ENCODE peak calls at places on chromosomes 13 and 19, in five cellular contexts. One of them, this sample, is unnamed.

GRCh38 chr19:51637362-51637978 is 7.3 kb upstream of the SIGLEC5 start:
- DNase-seq in stimulated activated CD4-positive, alpha-beta T cell treated with anti-CD3 and anti-CD28 coated beads, Interleukin-15, amount 100 ng/mL, for 1 hour: no peak
- DNase-seq in lower leg skin: no peak
- DNase-seq in activated CD4-positive, alpha-beta T cell treated with anti-CD3 and anti-CD28 coated beads for 1 hour: no peak
- DNase-seq in NCI-H1417: peak; percentile 2
- DNase-seq in this sample: no peak

GRCh38 chr13:24261566-24261965 is 47.8 kb upstream of the C1QTNF9 start:
- DNase-seq in stimulated activated CD4-positive, alpha-beta T cell treated with anti-CD3 and anti-CD28 coated beads, Interleukin-15, amount 100 ng/mL, for 1 hour: no peak
- DNase-seq in activated CD4-positive, alpha-beta T cell treated with anti-CD3 and anti-CD28 coated beads for 1 hour: no peak
- DNase-seq in lower leg skin: no peak
- DNase-seq in NCI-H1417: no peak
- DNase-seq in this sample: no peak

GRCh38 chr19:50664204-50664603 is 15.0 kb downstream of the C19orf81 start:
- DNase-seq in lower leg skin: no peak
- DNase-seq in NCI-H1417: no peak
- DNase-seq in activated CD4-positive, alpha-beta T cell treated with anti-CD3 and anti-CD28 coated beads for 1 hour: no peak
- DNase-seq in stimulated activated CD4-positive, alpha-beta T cell treated with anti-CD3 and anti-CD28 coated beads, Interleukin-15, amount 100 ng/mL, for 1 hour: no peak
- DNase-seq in this sample: no peak

GRCh38 chr19:18446811-18447359 is 9.0 kb upstream of the ISYNA1 start:
- DNase-seq in NCI-H1417: peak; percentile 61
- DNase-seq in activated CD4-positive, alpha-beta T cell treated with anti-CD3 and anti-CD28 coated beads for 1 hour: no peak
- DNase-seq in stimulated activated CD4-positive, alpha-beta T cell treated with anti-CD3 and anti-CD28 coated beads, Interleukin-15, amount 100 ng/mL, for 1 hour: no peak
- DNase-seq in lower leg skin: no peak
- DNase-seq in this sample: no peak

GRCh38 chr13:30125422-30126073 is 181.8 kb downstream of the KATNAL1 start:
- DNase-seq in stimulated activated CD4-positive, alpha-beta T cell treated with anti-CD3 and anti-CD28 coated beads, Interleukin-15, amount 100 ng/mL, for 1 hour: no peak
- DNase-seq in NCI-H1417: peak; percentile 67
- DNase-seq in lower leg skin: peak; percentile 80
- DNase-seq in activated CD4-positive, alpha-beta T cell treated with anti-CD3 and anti-CD28 coated beads for 1 hour: no peak
- DNase-seq in this sample: no peak

GRCh38 chr19:2047449-2048103 is 3.5 kb downstream of the MKNK2 start:
- DNase-seq in lower leg skin: peak; percentile 37
- DNase-seq in stimulated activated CD4-positive, alpha-beta T cell treated with anti-CD3 and anti-CD28 coated beads, Interleukin-15, amount 100 ng/mL, for 1 hour: no peak
- DNase-seq in activated CD4-positive, alpha-beta T cell treated with anti-CD3 and anti-CD28 coated beads for 1 hour: no peak
- DNase-seq in NCI-H1417: no peak
- DNase-seq in this sample: no peak

GRCh38 chr19:50803633-50804419 is 13.6 kb downstream of the ACP4 start:
- DNase-seq in activated CD4-positive, alpha-beta T cell treated with anti-CD3 and anti-CD28 coated beads for 1 hour: no peak
- DNase-seq in stimulated activated CD4-positive, alpha-beta T cell treated with anti-CD3 and anti-CD28 coated beads, Interleukin-15, amount 100 ng/mL, for 1 hour: no peak
- DNase-seq in lower leg skin: no peak
- DNase-seq in NCI-H1417: peak; percentile 83
- DNase-seq in this sample: no peak

GRCh38 chr13:99969934-99970760 is 1.4 kb downstream of the ZIC5 start:
- DNase-seq in activated CD4-positive, alpha-beta T cell treated with anti-CD3 and anti-CD28 coated beads for 1 hour: no peak
- DNase-seq in NCI-H1417: peak; percentile 92
- DNase-seq in stimulated activated CD4-positive, alpha-beta T cell treated with anti-CD3 and anti-CD28 coated beads, Interleukin-15, amount 100 ng/mL, for 1 hour: no peak
- DNase-seq in lower leg skin: no peak
- DNase-seq in this sample: no peak

GRCh38 chr13:109858319-109858718 is 71.9 kb upstream of the IRS2 start:
- DNase-seq in NCI-H1417: no peak
- DNase-seq in lower leg skin: no peak
- DNase-seq in stimulated activated CD4-positive, alpha-beta T cell treated with anti-CD3 and anti-CD28 coated beads, Interleukin-15, amount 100 ng/mL, for 1 hour: no peak
- DNase-seq in activated CD4-positive, alpha-beta T cell treated with anti-CD3 and anti-CD28 coated beads for 1 hour: no peak
- DNase-seq in this sample: no peak